ENCODE peak calls at places on chromosomes 2 and 18, in ten cellular contexts. H, E, V, W, U, Y, M, Z, L and K are unnamed samples.

GRCh38 chr2:42450136-42450535 is 43.6 kb downstream of the KCNG3 start:
- DNase-seq in H (no peak), E (peak), V (no peak), W (no peak), U (no peak), Y (no peak), M (no peak), Z (no peak), L (peak), K (no peak)

GRCh38 chr2:11496311-11496710 is 30.4 kb upstream of the E2F6 start:
- DNase-seq in H (no peak), E (no peak), V (no peak), W (no peak), U (no peak), Y (no peak), M (no peak), Z (no peak), L (no peak), K (no peak)

GRCh38 chr2:106941372-106941993 is 55.5 kb upstream of the ST6GAL2 start:
- DNase-seq in H (no peak), E (no peak), V (no peak), W (no peak), U (no peak), Y (no peak), M (no peak), Z (no peak), L (no peak), K (no peak)

GRCh38 chr2:49108851-49109250 is 45.5 kb downstream of the FSHR start:
- DNase-seq in H (no peak), E (no peak), V (no peak), W (no peak), U (no peak), Y (no peak), M (no peak), Z (no peak), L (no peak), K (no peak)

GRCh38 chr2:53633441-53633840 is 134.2 kb upstream of the CHAC2 start:
- DNase-seq in H (no peak), E (peak), V (no peak), W (no peak), U (no peak), Y (no peak), M (no peak), Z (no peak), L (no peak), K (no peak)

GRCh38 chr2:200863655-200864205 is 728 bp downstream of the CLK1 start:
- DNase-seq in H (no peak), E (peak), V (no peak), W (peak), U (peak), Y (no peak), M (no peak), Z (peak), L (peak), K (no peak)

GRCh38 chr2:74985983-74986382 is 27.5 kb downstream of the POLE4 start:
- DNase-seq in H (no peak), E (no peak), V (no peak), W (no peak), U (no peak), Y (no peak), M (no peak), Z (no peak), L (no peak), K (no peak)

GRCh38 chr2:227411320-227411989 is 23.7 kb upstream of the SCYGR1 start:
- DNase-seq in H (peak), E (peak), V (no peak), W (no peak), U (no peak), Y (peak), M (no peak), Z (no peak), L (peak), K (peak)

GRCh38 chr2:224545884-224546644 is 39.1 kb downstream of the CUL3 start:
- DNase-seq in H (no peak), E (no peak), V (no peak), W (no peak), U (no peak), Y (no peak), M (no peak), Z (no peak), L (no peak), K (no peak)

GRCh38 chr18:24837065-24837464 is 376.6 kb downstream of the HRH4 start:
- DNase-seq in H (no peak), E (peak), V (no peak), W (no peak), U (no peak), Y (no peak), M (no peak), Z (no peak), L (peak), K (no peak)

GRCh38 chr2:81858998-81859397 is 1554.4 kb upstream of the LRRTM1 start:
- DNase-seq in H (no peak), E (no peak), V (no peak), W (no peak), U (no peak), Y (no peak), M (no peak), Z (no peak), L (no peak), K (no peak)

GRCh38 chr2:149617057-149617456 is 29.5 kb upstream of the MMADHC start:
- DNase-seq in H (no peak), E (no peak), V (no peak), W (no peak), U (no peak), Y (no peak), M (no peak), Z (no peak), L (no peak), K (no peak)

GRCh38 chr2:195515551-195515950 is 141.5 kb upstream of the SLC39A10 start:
- DNase-seq in H (no peak), E (no peak), V (no peak), W (no peak), U (no peak), Y (no peak), M (no peak), Z (no peak), L (no peak), K (no peak)

GRCh38 chr2:179186126-179186525 is 78.5 kb downstream of the SESTD1 start:
- DNase-seq in H (no peak), E (peak), V (no peak), W (no peak), U (no peak), Y (no peak), M (no peak), Z (no peak), L (no peak), K (no peak)

GRCh38 chr18:51077217-51077616 is 47.2 kb downstream of the SMAD4 start:
- DNase-seq in H (no peak), E (peak), V (no peak), W (no peak), U (peak), Y (no peak), M (no peak), Z (no peak), L (no peak), K (no peak)

GRCh38 chr18:34707670-34708069 is 2.4 kb upstream of the DTNA start:
- DNase-seq in H (no peak), E (peak), V (peak), W (peak), U (peak), Y (no peak), M (no peak), Z (no peak), L (peak), K (no peak)

GRCh38 chr2:218607436-218608115 is at the start of gene PLCD4:
- DNase-seq in H (no peak), E (peak), V (no peak), W (peak), U (peak), Y (no peak), M (no peak), Z (no peak), L (peak), K (no peak)

GRCh38 chr18:70454705-70455322 is 166.0 kb downstream of the SOCS6 start:
- DNase-seq in H (no peak), E (peak), V (no peak), W (peak), U (peak), Y (no peak), M (no peak), Z (peak), L (peak), K (peak)

GRCh38 chr2:162731917-162732804 is 106.4 kb downstream of the KCNH7 start:
- DNase-seq in H (no peak), E (no peak), V (no peak), W (no peak), U (peak), Y (no peak), M (no peak), Z (no peak), L (no peak), K (no peak)

GRCh38 chr2:63023444-63023843 is 27.2 kb upstream of the OTX1 start:
- DNase-seq in H (no peak), E (peak), V (no peak), W (peak), U (peak), Y (no peak), M (no peak), Z (peak), L (peak), K (no peak)

GRCh38 chr2:159755788-159756187 is 42.2 kb downstream of the CD302 start:
- DNase-seq in H (no peak), E (peak), V (no peak), W (peak), U (peak), Y (no peak), M (no peak), Z (no peak), L (peak), K (peak)

GRCh38 chr18:51009071-51009470 is 20.9 kb upstream of the SMAD4 start:
- DNase-seq in H (no peak), E (no peak), V (no peak), W (no peak), U (no peak), Y (no peak), M (no peak), Z (peak), L (peak), K (no peak)